ENCODE peak calls at places on chromosomes 1 and 21, in ten cellular contexts. X, A, U, E, C, O, G, D, L and H are unnamed samples.

GRCh38 chr1:213281610-213282316 is 230.7 kb downstream of the RPS6KC1 start:
- DNase-seq in X (no peak), A (peak; percentile 10), U (no peak), E (no peak), C (no peak), O (no peak), G (no peak), D (no peak), L (no peak), H (no peak)

GRCh38 chr21:41009398-41010177 is 158.4 kb upstream of the BACE2 start:
- DNase-seq in X (peak; percentile 21), A (no peak), U (no peak), E (no peak), C (no peak), O (no peak), G (peak; percentile 89), D (no peak), L (no peak), H (no peak)

GRCh38 chr21:45001134-45002095 is 61.6 kb downstream of the SLX9 start:
- DNase-seq in X (no peak), A (peak; percentile 16), U (peak; percentile 92), E (peak; percentile 36), C (no peak), O (peak; percentile 47), G (no peak), D (no peak), L (no peak), H (no peak)

GRCh38 chr1:44048816-44049215 is 17.6 kb upstream of the SLC6A9 start:
- DNase-seq in X (no peak), A (no peak), U (no peak), E (peak; percentile 70), C (no peak), O (no peak), G (no peak), D (no peak), L (no peak), H (no peak)

GRCh38 chr21:42566524-42567180 is 53.0 kb downstream of the SLC37A1 start:
- DNase-seq in X (no peak), A (no peak), U (no peak), E (no peak), C (no peak), O (peak; percentile 41), G (peak; percentile 39), D (no peak), L (no peak), H (peak; percentile 20)

GRCh38 chr1:9553736-9554144 is 14.5 kb downstream of the SLC25A33 start:
- DNase-seq in X (no peak), A (no peak), U (no peak), E (peak; percentile 33), C (no peak), O (no peak), G (no peak), D (no peak), L (no peak), H (no peak)

GRCh38 chr21:41399401-41399800 is 26.6 kb upstream of the MX1 start:
- DNase-seq in X (no peak), A (no peak), U (no peak), E (no peak), C (no peak), O (no peak), G (no peak), D (no peak), L (no peak), H (no peak)

GRCh38 chr1:60283690-60284089 is 210.1 kb upstream of the C1orf87 start:
- DNase-seq in X (no peak), A (no peak), U (peak; percentile 24), E (peak; percentile 14), C (no peak), O (no peak), G (no peak), D (no peak), L (no peak), H (no peak)

GRCh38 chr1:204255225-204255624 is 41.4 kb upstream of the GOLT1A start:
- DNase-seq in X (no peak), A (no peak), U (no peak), E (no peak), C (no peak), O (no peak), G (no peak), D (peak; percentile 94), L (no peak), H (no peak)

GRCh38 chr1:184563308-184563707 is 176.5 kb downstream of the C1orf21 start:
- DNase-seq in X (no peak), A (no peak), U (peak; percentile 26), E (peak; percentile 58), C (peak; percentile 41), O (no peak), G (no peak), D (peak; percentile 56), L (no peak), H (no peak)

GRCh38 chr21:36092676-36093075 is 22.9 kb downstream of the CBR1 start:
- DNase-seq in X (no peak), A (no peak), U (no peak), E (no peak), C (no peak), O (no peak), G (no peak), D (no peak), L (no peak), H (no peak)

GRCh38 chr1:213464786-213465460 is 413.9 kb downstream of the RPS6KC1 start:
- DNase-seq in X (no peak), A (no peak), U (no peak), E (no peak), C (no peak), O (no peak), G (no peak), D (no peak), L (no peak), H (no peak)

GRCh38 chr1:232213928-232214327 is 416.0 kb downstream of the SIPA1L2 start:
- DNase-seq in X (no peak), A (no peak), U (no peak), E (no peak), C (no peak), O (no peak), G (no peak), D (no peak), L (no peak), H (no peak)

GRCh38 chr1:55140137-55140536 is 75.0 kb downstream of the USP24 start:
- DNase-seq in X (no peak), A (no peak), U (no peak), E (peak; percentile 25), C (no peak), O (no peak), G (no peak), D (no peak), L (no peak), H (no peak)

GRCh38 chr1:159972443-159973205 is 18.6 kb upstream of the SLAMF9 start:
- DNase-seq in X (no peak), A (no peak), U (no peak), E (no peak), C (no peak), O (no peak), G (no peak), D (no peak), L (no peak), H (no peak)

GRCh38 chr1:61174060-61174788 is 91.9 kb downstream of the NFIA start:
- DNase-seq in X (no peak), A (no peak), U (no peak), E (no peak), C (peak; percentile 31), O (no peak), G (no peak), D (no peak), L (no peak), H (peak; percentile 36)

GRCh38 chr1:107830075-107830474 is 134.9 kb downstream of the VAV3 start:
- DNase-seq in X (no peak), A (no peak), U (no peak), E (no peak), C (no peak), O (no peak), G (no peak), D (no peak), L (no peak), H (no peak)

GRCh38 chr21:15221799-15222386 is 157.1 kb upstream of the NRIP1 start:
- DNase-seq in X (peak; percentile 54), A (no peak), U (no peak), E (peak; percentile 98), C (peak; percentile 35), O (peak; percentile 61), G (peak; percentile 22), D (no peak), L (no peak), H (no peak)